ENCODE peak calls at places on chromosomes 11 and 22, in five cellular contexts. A is mammary epithelial cell, M is cardiac fibroblast, K is left ventricle myocardium inferior, B is osteocyte. Z is an unnamed sample.

GRCh38 chr11:134560566-134561347 is 148.7 kb upstream of the B3GAT1 start:
- DNase-seq in A (no peak), M (no peak), K (no peak), B (peak), Z (peak)

GRCh38 chr22:25076281-25076680 is 123.4 kb upstream of the CRYBB3 start:
- DNase-seq in A (no peak), M (no peak), K (no peak), B (no peak), Z (no peak)

GRCh38 chr11:12565406-12565805 is 108.8 kb upstream of the TEAD1 start:
- DNase-seq in A (no peak), M (no peak), K (no peak), B (no peak), Z (no peak)

GRCh38 chr22:27401321-27401720 is 400.2 kb downstream of the MN1 start:
- DNase-seq in A (no peak), M (peak), K (no peak), B (no peak), Z (no peak)

GRCh38 chr11:47494996-47495855 is 46.3 kb upstream of the RAPSN start:
- DNase-seq in A (no peak), M (peak), K (no peak), B (no peak), Z (no peak)

GRCh38 chr11:129855086-129855485 is 39.4 kb downstream of the TMEM45B start:
- DNase-seq in A (no peak), M (peak), K (no peak), B (no peak), Z (no peak)

GRCh38 chr11:12897390-12897789 is 111.7 kb upstream of the RASSF10 start:
- DNase-seq in A (no peak), M (no peak), K (peak), B (no peak), Z (no peak)

GRCh38 chr11:70352601-70353000 is 45.7 kb upstream of the CTTN start:
- DNase-seq in A (no peak), M (no peak), K (no peak), B (no peak), Z (no peak)

GRCh38 chr22:45302047-45302446 is 7.7 kb upstream of the FAM118A start:
- DNase-seq in A (peak), M (peak), K (no peak), B (no peak), Z (no peak)

GRCh38 chr22:38177926-38178604 is 3.6 kb downstream of the PLA2G6 start:
- DNase-seq in A (peak), M (peak), K (peak), B (no peak), Z (peak)

GRCh38 chr11:11856638-11857037 is 14.9 kb downstream of the USP47 start:
- DNase-seq in A (peak), M (no peak), K (no peak), B (no peak), Z (no peak)

GRCh38 chr11:20197881-20198280 is 37.6 kb upstream of the DBX1 start:
- DNase-seq in A (no peak), M (no peak), K (no peak), B (no peak), Z (no peak)

GRCh38 chr11:127052420-127052819 is 51.9 kb upstream of the KIRREL3 start:
- DNase-seq in A (no peak), M (no peak), K (no peak), B (no peak), Z (no peak)

GRCh38 chr11:102966011-102966410 is 10.5 kb upstream of the MMP13 start:
- DNase-seq in A (peak), M (no peak), K (no peak), B (no peak), Z (no peak)

GRCh38 chr22:27057717-27058116 is 400.3 kb downstream of the MIAT start:
- DNase-seq in A (no peak), M (no peak), K (no peak), B (no peak), Z (no peak)

GRCh38 chr22:35464399-35464798 is 64.5 kb downstream of the MCM5 start:
- DNase-seq in A (no peak), M (no peak), K (no peak), B (no peak), Z (no peak)

GRCh38 chr11:2779981-2780849 is 80.4 kb upstream of the KCNQ1OT1 start:
- DNase-seq in A (no peak), M (no peak), K (peak), B (peak), Z (peak)

GRCh38 chr22:41301085-41302015 is at the start of gene ZC3H7B:
- DNase-seq in A (peak), M (peak), K (peak), B (peak), Z (peak)

GRCh38 chr11:135006800-135007199 is 594.8 kb upstream of the B3GAT1 start:
- DNase-seq in A (no peak), M (no peak), K (no peak), B (no peak), Z (no peak)

GRCh38 chr22:17836977-17837742 is 62.9 kb upstream of the BID start:
- DNase-seq in A (no peak), M (no peak), K (no peak), B (no peak), Z (no peak)

GRCh38 chr11:110160016-110160415 is 66.8 kb downstream of the ZC3H12C start:
- DNase-seq in A (no peak), M (peak), K (no peak), B (no peak), Z (no peak)

GRCh38 chr11:87281496-87281895 is 243.8 kb downstream of the TMEM135 start:
- DNase-seq in A (peak), M (peak), K (no peak), B (no peak), Z (no peak)

GRCh38 chr11:62144641-62145255 is 20.9 kb downstream of the INCENP start:
- DNase-seq in A (no peak), M (no peak), K (no peak), B (peak), Z (peak)

GRCh38 chr22:49005557-49005956 is 822.1 kb downstream of the BRD1 start:
- DNase-seq in A (no peak), M (no peak), K (no peak), B (peak), Z (peak)

GRCh38 chr11:116707250-116707649 is 65.5 kb downstream of the BUD13 start:
- DNase-seq in A (no peak), M (no peak), K (no peak), B (no peak), Z (no peak)

GRCh38 chr22:47174671-47175111 is 412.2 kb downstream of the TBC1D22A start:
- DNase-seq in A (no peak), M (no peak), K (no peak), B (no peak), Z (peak)

GRCh38 chr11:124753207-124753606 is 1.2 kb upstream of the VSIG2 start:
- DNase-seq in A (no peak), M (no peak), K (no peak), B (no peak), Z (no peak)

GRCh38 chr22:30728829-30729228 is 34.2 kb downstream of the OSBP2 start:
- DNase-seq in A (no peak), M (no peak), K (no peak), B (no peak), Z (no peak)

GRCh38 chr11:2725367-2726300 is 25.8 kb upstream of the KCNQ1OT1 start:
- DNase-seq in A (no peak), M (peak), K (peak), B (no peak), Z (no peak)

GRCh38 chr11:124467376-124468061 is 22.0 kb upstream of the OR8B8 start:
- DNase-seq in A (no peak), M (peak), K (no peak), B (no peak), Z (no peak)

GRCh38 chr11:70603756-70604211 is 205.5 kb downstream of the CTTN start:
- DNase-seq in A (peak), M (no peak), K (no peak), B (no peak), Z (no peak)

GRCh38 chr22:25448435-25449051 is 115.9 kb upstream of the GRK3 start:
- DNase-seq in A (peak), M (peak), K (no peak), B (peak), Z (no peak)

GRCh38 chr22:49647346-49648026 is 180.2 kb downstream of the BRD1 start:
- DNase-seq in A (no peak), M (no peak), K (no peak), B (no peak), Z (no peak)

GRCh38 chr11:110818032-110818687 is 105.9 kb upstream of the ARHGAP20 start:
- DNase-seq in A (peak), M (peak), K (no peak), B (no peak), Z (no peak)

GRCh38 chr22:49077586-49077985 is 750.1 kb downstream of the BRD1 start:
- DNase-seq in A (no peak), M (no peak), K (no peak), B (no peak), Z (no peak)

GRCh38 chr11:118287006-118287405 is 17.5 kb upstream of the CD3E start:
- DNase-seq in A (peak), M (peak), K (no peak), B (no peak), Z (no peak)

GRCh38 chr11:10323793-10324170 is 18.9 kb downstream of the ADM start:
- DNase-seq in A (peak), M (peak), K (no peak), B (no peak), Z (no peak)

GRCh38 chr11:10325398-10326079 is 20.7 kb downstream of the ADM start:
- DNase-seq in A (no peak), M (peak), K (no peak), B (no peak), Z (no peak)

GRCh38 chr11:10322401-10322800 is 17.5 kb downstream of the ADM start:
- DNase-seq in A (no peak), M (peak), K (no peak), B (no peak), Z (no peak)

GRCh38 chr11:10324474-10324873 is 19.6 kb downstream of the ADM start:
- DNase-seq in A (no peak), M (peak), K (no peak), B (no peak), Z (no peak)

DNA sequence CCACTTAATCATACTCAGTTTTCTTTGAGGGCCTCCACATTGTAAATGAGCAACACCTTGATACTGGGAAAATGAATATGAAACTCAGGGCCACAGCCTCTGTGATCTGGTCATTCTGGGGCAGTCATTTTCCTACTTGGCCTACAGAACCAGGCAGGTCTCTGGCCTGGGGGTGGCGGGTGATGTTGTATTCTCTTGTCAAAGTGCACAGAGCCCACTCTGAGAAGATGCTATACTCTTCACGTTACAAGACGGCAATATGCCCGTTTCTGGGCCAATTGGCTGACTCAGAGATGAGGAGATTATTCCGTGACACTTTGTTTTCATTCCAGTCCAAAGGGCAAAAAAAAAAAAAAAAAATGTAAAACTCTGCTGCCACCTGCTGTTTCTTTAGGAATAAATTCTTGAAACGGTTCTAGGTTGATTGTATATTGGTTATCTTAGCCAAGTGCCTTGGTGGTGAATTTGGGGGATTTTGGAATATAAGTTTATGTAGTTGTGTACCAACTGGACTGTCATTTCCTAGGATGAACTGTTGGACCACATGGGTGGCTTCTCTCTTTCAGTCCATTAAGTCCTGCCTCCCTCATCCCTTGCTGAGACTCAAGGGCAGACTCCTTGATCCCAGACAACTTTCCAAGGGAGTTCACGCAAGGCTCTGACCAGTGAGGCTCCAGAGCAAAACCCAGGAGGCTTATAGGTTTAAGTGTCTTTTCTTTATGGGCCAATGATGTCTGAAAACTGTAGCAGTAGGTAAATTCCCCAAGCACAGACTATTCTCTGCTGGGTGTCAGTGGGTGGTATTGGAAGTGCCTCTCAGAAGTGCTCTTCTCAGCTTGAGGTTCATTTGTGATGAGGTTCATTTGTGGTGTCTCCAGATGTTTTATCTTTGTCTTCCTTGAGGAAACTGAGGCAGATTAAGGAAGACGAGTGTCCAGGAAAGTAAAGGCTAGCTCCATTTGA is 18.2 kb downstream of the ADM start:
- DNase-seq in A (peak), M (peak), K (peak), B (no peak), Z (peak)
- TF ChIP-seq CTCF in A (peak), M (peak), K (peak), B (peak), Z (peak)

DNA sequence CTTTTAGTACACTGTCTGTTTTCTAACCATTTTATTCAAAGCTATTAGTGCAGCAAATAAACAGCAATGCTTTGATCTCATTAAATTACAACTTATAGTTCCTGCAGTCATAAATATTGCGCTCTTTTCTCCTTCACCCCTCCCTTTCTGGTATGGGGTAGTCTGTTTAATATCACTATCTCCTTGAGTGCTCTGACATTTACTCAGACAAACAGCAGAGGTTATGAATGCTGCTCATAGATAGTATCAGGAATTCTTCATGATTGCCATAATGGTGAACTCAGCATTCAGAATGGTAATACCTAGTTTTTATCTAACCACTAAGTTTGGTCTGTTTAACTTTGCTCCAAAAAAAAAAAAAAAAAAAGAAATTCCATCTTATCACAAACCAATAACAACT is 87.4 kb downstream of the EIF3M start:
- DNase-seq in A (no peak), M (no peak), K (no peak), B (no peak), Z (no peak)
- TF ChIP-seq CTCF in A (no peak), M (no peak), K (no peak), B (no peak), Z (no peak)

GRCh38 chr22:19727310-19728150 is 4.2 kb downstream of the GP1BB start:
- DNase-seq in A (no peak), M (no peak), K (no peak), B (no peak), Z (no peak)
- TF ChIP-seq CTCF in A (no peak), M (no peak), K (no peak), B (no peak), Z (no peak)

GRCh38 chr22:36775589-36775965 is 342 bp downstream of the IFT27 start:
- DNase-seq in A (peak), M (no peak), K (peak), B (no peak), Z (peak)

GRCh38 chr22:36775966-36776669 is at the start of gene IFT27:
- DNase-seq in A (peak), M (peak), K (peak), B (peak), Z (peak)

GRCh38 chr22:36771376-36772063 is 4.4 kb downstream of the IFT27 start:
- DNase-seq in A (no peak), M (no peak), K (no peak), B (no peak), Z (peak)

GRCh38 chr22:36772451-36772850 is 3.5 kb downstream of the IFT27 start:
- DNase-seq in A (no peak), M (no peak), K (no peak), B (no peak), Z (no peak)

DNA sequence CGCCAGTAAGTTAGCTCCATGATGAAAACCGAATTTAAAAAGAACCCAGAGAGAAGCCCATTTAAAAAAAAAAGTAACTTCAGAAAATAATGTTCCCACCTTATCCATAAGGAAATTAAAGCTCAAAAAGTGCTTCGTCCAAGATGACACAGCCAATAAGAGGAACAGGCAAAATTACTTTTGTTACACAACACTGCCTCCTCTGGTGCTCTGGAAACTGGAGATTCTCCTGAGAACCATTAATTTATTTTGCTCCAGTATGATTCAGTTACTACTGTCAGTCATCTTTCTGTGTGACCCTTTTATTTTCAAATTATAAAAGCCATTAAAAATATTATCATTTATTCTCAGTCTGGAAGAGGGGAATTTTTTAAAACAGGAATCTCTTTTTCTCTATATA is 2.0 kb downstream of the IFT27 start:
- DNase-seq in A (peak), M (peak), K (no peak), B (no peak), Z (no peak)
- TF ChIP-seq CTCF in A (peak), M (peak), K (peak), B (peak), Z (no peak)

GRCh38 chr11:63974259-63975143 is at the start of gene COX8A:
- DNase-seq in A (peak), M (peak), K (peak), B (peak), Z (peak)
- TF ChIP-seq CTCF in A (peak), M (no peak), K (peak), B (peak), Z (no peak)

GRCh38 chr11:925158-925495 is 543 bp upstream of the AP2A2 start:
- DNase-seq in A (no peak), M (no peak), K (peak), B (no peak), Z (no peak)

GRCh38 chr11:926341-926916 is 759 bp downstream of the AP2A2 start:
- DNase-seq in A (peak), M (peak), K (no peak), B (no peak), Z (no peak)

GRCh38 chr11:923691-924405 is 1.8 kb upstream of the AP2A2 start:
- DNase-seq in A (no peak), M (no peak), K (no peak), B (no peak), Z (no peak)

GRCh38 chr11:924406-925157 is 1.1 kb upstream of the AP2A2 start:
- DNase-seq in A (no peak), M (no peak), K (peak), B (no peak), Z (no peak)

GRCh38 chr11:925496-926301 is at the start of gene AP2A2:
- DNase-seq in A (peak), M (peak), K (peak), B (peak), Z (no peak)
- TF ChIP-seq CTCF in A (peak), M (peak), K (peak), B (peak), Z (peak)

GRCh38 chr11:64090811-64091516 is 55.2 kb downstream of the FLRT1 start:
- DNase-seq in A (no peak), M (peak), K (no peak), B (no peak), Z (no peak)
- TF ChIP-seq CTCF in A (no peak), M (peak), K (no peak), B (no peak), Z (no peak)

Z was measured in coronary artery.